ENCODE peak calls at places on chromosomes 1 and 21, in seven cellular contexts. K, C, L, Q, Z, F and M are unnamed samples.
A peak's percentile ranks its signal among the peaks of the same experiment; 100 is the strongest.

GRCh38 chr1:24868016-24868875 is 61.8 kb downstream of the RUNX3 start:
- DNase-seq in K (no peak), C (no peak), L (no peak), Q (no peak), Z (no peak), F (no peak), M (no peak)

GRCh38 chr1:173417563-173417962 is 59.6 kb upstream of the PRDX6 start:
- DNase-seq in K (no peak), C (no peak), L (no peak), Q (no peak), Z (no peak), F (no peak), M (no peak)

GRCh38 chr1:149846600-149847466 is 52.5 kb upstream of the BOLA1 start:
- DNase-seq in K (no peak), C (no peak), L (no peak), Q (peak; percentile 0), Z (no peak), F (no peak), M (no peak)

GRCh38 chr1:162421258-162422194 is 9.6 kb upstream of the SH2D1B start:
- DNase-seq in K (no peak), C (no peak), L (no peak), Q (no peak), Z (no peak), F (no peak), M (no peak)

GRCh38 chr1:73635021-73635420 is 563.0 kb downstream of the LRRIQ3 start:
- DNase-seq in K (no peak), C (no peak), L (no peak), Q (peak; percentile 5), Z (no peak), F (no peak), M (no peak)

GRCh38 chr1:1173793-1174415 is at the start of gene TTLL10:
- DNase-seq in K (peak; percentile 83), C (no peak), L (peak; percentile 57), Q (no peak), Z (no peak), F (no peak), M (no peak)

GRCh38 chr1:245645894-245646293 is 491.1 kb downstream of the KIF26B start:
- DNase-seq in K (peak; percentile 54), C (no peak), L (no peak), Q (no peak), Z (no peak), F (no peak), M (no peak)

GRCh38 chr21:39441502-39442475 is 3.8 kb downstream of the LCA5L start:
- DNase-seq in K (no peak), C (peak; percentile 46), L (peak; percentile 23), Q (peak; percentile 20), Z (no peak), F (peak; percentile 50), M (peak; percentile 76)

GRCh38 chr1:90614872-90615271 is 102.2 kb downstream of the BARHL2 start:
- DNase-seq in K (no peak), C (no peak), L (no peak), Q (no peak), Z (no peak), F (peak; percentile 2), M (no peak)

GRCh38 chr1:238991730-238992490 is 394.5 kb upstream of the CHRM3 start:
- DNase-seq in K (no peak), C (no peak), L (no peak), Q (peak; percentile 8), Z (no peak), F (peak; percentile 57), M (peak; percentile 28)